ENCODE peak calls at places on chromosomes 16 and 17, in nine cellular contexts. L is activated CD4-positive, alpha-beta T cell treated with anti-CD3 and anti-CD28 coated beads, Interleukin-2, amount 10 ng/mL, durations not matched to agents 7 days and 5 days; R is endothelial cell of umbilical vein; K is H9; A is fibroblast of pulmonary artery; J is NCI-H1092 treated with DMSO at 0.1 percent for 48 hours; P is Calu3; H is HS-5; S is foreskin keratinocyte. T is an unnamed sample.

GRCh38 chr17:80119271-80119791 is 17.9 kb downstream of the GAA start:
- DNase-seq in L (no peak), R (no peak), K (peak; percentile 30), A (no peak), J (no peak), P (no peak), H (no peak), S (no peak), T (no peak)

GRCh38 chr16:28534542-28535373 is 4.0 kb downstream of the NUPR1 start:
- DNase-seq in L (no peak), R (no peak), K (no peak), A (peak; percentile 46), J (no peak), P (no peak), H (no peak), S (no peak), T (no peak)

GRCh38 chr16:75420987-75421819 is 12.1 kb downstream of the CFDP1 start:
- DNase-seq in L (peak; percentile 22), R (no peak), K (peak; percentile 90), A (peak; percentile 76), J (no peak), P (peak; percentile 62), H (no peak), S (peak; percentile 37), T (no peak)

GRCh38 chr16:59645194-59645593 is 911.1 kb upstream of the GOT2 start:
- DNase-seq in L (no peak), R (no peak), K (no peak), A (no peak), J (no peak), P (no peak), H (no peak), S (no peak), T (no peak)

GRCh38 chr16:15829460-15829859 is 27.4 kb downstream of the MYH11 start:
- DNase-seq in L (no peak), R (no peak), K (peak; percentile 34), A (peak; percentile 68), J (no peak), P (no peak), H (no peak), S (no peak), T (peak; percentile 44)

GRCh38 chr17:81976332-81977210 is 858 bp upstream of the ASPSCR1 start:
- DNase-seq in L (peak; percentile 26), R (peak; percentile 18), K (peak; percentile 81), A (no peak), J (peak; percentile 41), P (peak; percentile 28), H (no peak), S (peak; percentile 21), T (no peak)

GRCh38 chr17:35743911-35744328 is 9.1 kb downstream of the GAS2L2 start:
- DNase-seq in L (peak; percentile 23), R (peak; percentile 30), K (peak; percentile 75), A (peak; percentile 59), J (no peak), P (peak; percentile 30), H (no peak), S (no peak), T (no peak)

GRCh38 chr17:82629748-82630147 is 18.5 kb downstream of the WDR45B start:
- DNase-seq in L (no peak), R (no peak), K (no peak), A (no peak), J (no peak), P (no peak), H (no peak), S (no peak), T (no peak)

GRCh38 chr16:26334218-26335111 is 642.7 kb downstream of the HS3ST4 start:
- DNase-seq in L (no peak), R (no peak), K (no peak), A (no peak), J (no peak), P (no peak), H (no peak), S (no peak), T (no peak)

GRCh38 chr16:52398491-52398960 is 148.4 kb downstream of the TOX3 start:
- DNase-seq in L (no peak), R (no peak), K (no peak), A (no peak), J (no peak), P (no peak), H (no peak), S (no peak), T (no peak)

GRCh38 chr16:79602615-79603014 is 2.1 kb upstream of the MAF start:
- DNase-seq in L (no peak), R (no peak), K (no peak), A (no peak), J (no peak), P (no peak), H (no peak), S (no peak), T (no peak)

GRCh38 chr17:18026408-18026776 is 12.6 kb downstream of the ATPAF2 start:
- DNase-seq in L (peak; percentile 26), R (peak; percentile 29), K (no peak), A (peak; percentile 81), J (peak; percentile 57), P (no peak), H (no peak), S (no peak), T (no peak)

GRCh38 chr17:67638871-67639270 is 78.9 kb upstream of the NOL11 start:
- DNase-seq in L (no peak), R (no peak), K (no peak), A (no peak), J (no peak), P (no peak), H (no peak), S (no peak), T (no peak)

GRCh38 chr16:30351586-30352419 is 3.3 kb downstream of the CD2BP2 start:
- DNase-seq in L (no peak), R (peak; percentile 96), K (no peak), A (peak; percentile 97), J (no peak), P (no peak), H (peak; percentile 37), S (no peak), T (peak; percentile 75)

GRCh38 chr17:11618861-11619566 is 20.7 kb downstream of the DNAH9 start:
- DNase-seq in L (no peak), R (no peak), K (no peak), A (no peak), J (no peak), P (peak; percentile 79), H (no peak), S (no peak), T (no peak)

GRCh38 chr17:47423406-47424295 is 99.9 kb downstream of the EFCAB13 start:
- DNase-seq in L (no peak), R (peak; percentile 15), K (peak; percentile 68), A (no peak), J (peak; percentile 15), P (peak; percentile 69), H (no peak), S (no peak), T (no peak)

GRCh38 chr17:57097832-57098421 is 12.9 kb downstream of the AKAP1 start:
- DNase-seq in L (no peak), R (peak; percentile 47), K (no peak), A (peak; percentile 86), J (peak; percentile 17), P (no peak), H (no peak), S (no peak), T (no peak)

T was measured in AG04450.